ENCODE peak calls at places on chromosomes 3 and 15, in ten cellular contexts. One of them, this sample, is unnamed.
A peak's percentile ranks its signal among the peaks of the same experiment; 100 is the strongest.

GRCh38 chr15:92451225-92451825 is 57.6 kb downstream of the ST8SIA2 start:
- DNase-seq in cardiac muscle cell: no peak
- DNase-seq in bronchial epithelial cell: peak; percentile 15
- DNase-seq in colonic mucosa: no peak
- DNase-seq in right atrium auricular region: no peak
- DNase-seq in progenitor cell of endocrine pancreas: no peak
- DNase-seq in AG09309: peak; percentile 44
- DNase-seq in fibroblast of lung: peak; percentile 37
- DNase-seq in GM20000: no peak
- DNase-seq in heart right ventricle: no peak
- DNase-seq in this sample: no peak

GRCh38 chr15:51796777-51797474 is 32.5 kb upstream of the TMOD3 start:
- DNase-seq in right atrium auricular region: no peak
- DNase-seq in fibroblast of lung: peak; percentile 11
- DNase-seq in heart right ventricle: no peak
- DNase-seq in GM20000: no peak
- DNase-seq in progenitor cell of endocrine pancreas: no peak
- DNase-seq in colonic mucosa: no peak
- DNase-seq in bronchial epithelial cell: peak; percentile 48
- DNase-seq in AG09309: no peak
- DNase-seq in cardiac muscle cell: no peak
- DNase-seq in this sample: no peak

GRCh38 chr3:12465826-12466225 is 18.5 kb upstream of the TSEN2 start:
- DNase-seq in heart right ventricle: no peak
- DNase-seq in fibroblast of lung: no peak
- DNase-seq in cardiac muscle cell: no peak
- DNase-seq in bronchial epithelial cell: no peak
- DNase-seq in AG09309: no peak
- DNase-seq in progenitor cell of endocrine pancreas: no peak
- DNase-seq in colonic mucosa: no peak
- DNase-seq in GM20000: no peak
- DNase-seq in right atrium auricular region: no peak
- DNase-seq in this sample: no peak

GRCh38 chr3:184259878-184260570 is 1.3 kb downstream of the CAMK2N2 start:
- DNase-seq in colonic mucosa: no peak
- DNase-seq in fibroblast of lung: peak; percentile 13
- DNase-seq in AG09309: no peak
- DNase-seq in progenitor cell of endocrine pancreas: peak; percentile 51
- DNase-seq in heart right ventricle: peak; percentile 36
- DNase-seq in bronchial epithelial cell: no peak
- DNase-seq in right atrium auricular region: no peak
- DNase-seq in cardiac muscle cell: peak; percentile 44
- DNase-seq in GM20000: peak; percentile 86
- DNase-seq in this sample: peak; percentile 82

GRCh38 chr15:35818846-35819245 is 272.9 kb upstream of the DPH6 start:
- DNase-seq in fibroblast of lung: no peak
- DNase-seq in GM20000: no peak
- DNase-seq in progenitor cell of endocrine pancreas: no peak
- DNase-seq in bronchial epithelial cell: no peak
- DNase-seq in cardiac muscle cell: no peak
- DNase-seq in right atrium auricular region: no peak
- DNase-seq in colonic mucosa: no peak
- DNase-seq in heart right ventricle: no peak
- DNase-seq in AG09309: no peak
- DNase-seq in this sample: no peak

GRCh38 chr3:128689060-128689459 is 36.9 kb upstream of the RAB7A start:
- DNase-seq in colonic mucosa: no peak
- DNase-seq in fibroblast of lung: no peak
- DNase-seq in AG09309: no peak
- DNase-seq in bronchial epithelial cell: no peak
- DNase-seq in GM20000: no peak
- DNase-seq in heart right ventricle: no peak
- DNase-seq in progenitor cell of endocrine pancreas: no peak
- DNase-seq in cardiac muscle cell: no peak
- DNase-seq in right atrium auricular region: no peak
- DNase-seq in this sample: no peak

GRCh38 chr15:39300451-39301153 is 280.3 kb upstream of the THBS1 start:
- DNase-seq in progenitor cell of endocrine pancreas: no peak
- DNase-seq in cardiac muscle cell: peak; percentile 36
- DNase-seq in fibroblast of lung: peak; percentile 50
- DNase-seq in heart right ventricle: no peak
- DNase-seq in GM20000: no peak
- DNase-seq in right atrium auricular region: no peak
- DNase-seq in AG09309: no peak
- DNase-seq in colonic mucosa: no peak
- DNase-seq in bronchial epithelial cell: peak; percentile 66
- DNase-seq in this sample: no peak

GRCh38 chr3:183503738-183504137 is 51.8 kb downstream of the KLHL6 start:
- DNase-seq in bronchial epithelial cell: no peak
- DNase-seq in progenitor cell of endocrine pancreas: no peak
- DNase-seq in cardiac muscle cell: no peak
- DNase-seq in GM20000: no peak
- DNase-seq in heart right ventricle: no peak
- DNase-seq in right atrium auricular region: no peak
- DNase-seq in fibroblast of lung: no peak
- DNase-seq in colonic mucosa: no peak
- DNase-seq in AG09309: no peak
- DNase-seq in this sample: no peak

GRCh38 chr3:171967137-171967783 is 72.1 kb upstream of the FNDC3B start:
- DNase-seq in AG09309: peak; percentile 93
- DNase-seq in bronchial epithelial cell: peak; percentile 83
- DNase-seq in colonic mucosa: no peak
- DNase-seq in progenitor cell of endocrine pancreas: no peak
- DNase-seq in right atrium auricular region: no peak
- DNase-seq in GM20000: no peak
- DNase-seq in fibroblast of lung: peak; percentile 93
- DNase-seq in cardiac muscle cell: peak; percentile 88
- DNase-seq in heart right ventricle: no peak
- DNase-seq in this sample: no peak

GRCh38 chr3:106825962-106826605 is 551.2 kb upstream of the CCDC54 start:
- DNase-seq in right atrium auricular region: no peak
- DNase-seq in heart right ventricle: no peak
- DNase-seq in colonic mucosa: no peak
- DNase-seq in bronchial epithelial cell: peak; percentile 59
- DNase-seq in progenitor cell of endocrine pancreas: no peak
- DNase-seq in AG09309: peak; percentile 66
- DNase-seq in cardiac muscle cell: peak; percentile 72
- DNase-seq in GM20000: no peak
- DNase-seq in fibroblast of lung: peak; percentile 70
- DNase-seq in this sample: no peak

GRCh38 chr3:139518296-139518695 is 21.2 kb downstream of the RBP1 start:
- DNase-seq in bronchial epithelial cell: no peak
- DNase-seq in colonic mucosa: no peak
- DNase-seq in GM20000: no peak
- DNase-seq in right atrium auricular region: peak; percentile 48
- DNase-seq in AG09309: no peak
- DNase-seq in heart right ventricle: no peak
- DNase-seq in progenitor cell of endocrine pancreas: no peak
- DNase-seq in fibroblast of lung: no peak
- DNase-seq in cardiac muscle cell: no peak
- DNase-seq in this sample: no peak

GRCh38 chr15:75029378-75030022 is 6.1 kb downstream of the PPCDC start:
- DNase-seq in progenitor cell of endocrine pancreas: peak; percentile 93
- DNase-seq in right atrium auricular region: peak; percentile 98
- DNase-seq in cardiac muscle cell: peak; percentile 92
- DNase-seq in fibroblast of lung: peak; percentile 89
- DNase-seq in bronchial epithelial cell: peak; percentile 61
- DNase-seq in AG09309: peak; percentile 46
- DNase-seq in colonic mucosa: peak; percentile 96
- DNase-seq in GM20000: peak; percentile 71
- DNase-seq in heart right ventricle: peak; percentile 94
- DNase-seq in this sample: peak; percentile 85

GRCh38 chr15:60585743-60586708 is 107.1 kb upstream of the ICE2 start:
- DNase-seq in heart right ventricle: no peak
- DNase-seq in colonic mucosa: peak; percentile 72
- DNase-seq in progenitor cell of endocrine pancreas: peak; percentile 30
- DNase-seq in AG09309: no peak
- DNase-seq in cardiac muscle cell: peak; percentile 80
- DNase-seq in GM20000: peak; percentile 65
- DNase-seq in fibroblast of lung: peak; percentile 82
- DNase-seq in right atrium auricular region: peak; percentile 72
- DNase-seq in bronchial epithelial cell: peak; percentile 67
- DNase-seq in this sample: peak; percentile 48

GRCh38 chr15:53936137-53936536 is 42.1 kb upstream of the UNC13C start:
- DNase-seq in right atrium auricular region: no peak
- DNase-seq in colonic mucosa: no peak
- DNase-seq in progenitor cell of endocrine pancreas: no peak
- DNase-seq in bronchial epithelial cell: no peak
- DNase-seq in heart right ventricle: no peak
- DNase-seq in GM20000: no peak
- DNase-seq in fibroblast of lung: no peak
- DNase-seq in cardiac muscle cell: no peak
- DNase-seq in AG09309: no peak
- DNase-seq in this sample: no peak

GRCh38 chr15:38028869-38029268 is 94.4 kb downstream of the TMCO5A start:
- DNase-seq in cardiac muscle cell: peak; percentile 53
- DNase-seq in right atrium auricular region: no peak
- DNase-seq in colonic mucosa: no peak
- DNase-seq in heart right ventricle: no peak
- DNase-seq in fibroblast of lung: peak; percentile 62
- DNase-seq in GM20000: no peak
- DNase-seq in AG09309: peak; percentile 32
- DNase-seq in bronchial epithelial cell: no peak
- DNase-seq in progenitor cell of endocrine pancreas: no peak
- DNase-seq in this sample: no peak

GRCh38 chr3:51441282-51442030 is 50.4 kb downstream of the RBM15B start:
- DNase-seq in right atrium auricular region: no peak
- DNase-seq in fibroblast of lung: no peak
- DNase-seq in colonic mucosa: no peak
- DNase-seq in bronchial epithelial cell: no peak
- DNase-seq in cardiac muscle cell: no peak
- DNase-seq in progenitor cell of endocrine pancreas: no peak
- DNase-seq in heart right ventricle: no peak
- DNase-seq in GM20000: no peak
- DNase-seq in AG09309: no peak
- DNase-seq in this sample: no peak

GRCh38 chr3:146519810-146520209 is 24.6 kb downstream of the PLSCR1 start:
- DNase-seq in colonic mucosa: no peak
- DNase-seq in cardiac muscle cell: no peak
- DNase-seq in heart right ventricle: no peak
- DNase-seq in fibroblast of lung: no peak
- DNase-seq in progenitor cell of endocrine pancreas: no peak
- DNase-seq in AG09309: no peak
- DNase-seq in GM20000: no peak
- DNase-seq in bronchial epithelial cell: no peak
- DNase-seq in right atrium auricular region: no peak
- DNase-seq in this sample: no peak

GRCh38 chr3:80733522-80734176 is 965.9 kb upstream of the ROBO1 start:
- DNase-seq in colonic mucosa: peak; percentile 78
- DNase-seq in AG09309: no peak
- DNase-seq in cardiac muscle cell: peak; percentile 89
- DNase-seq in right atrium auricular region: no peak
- DNase-seq in heart right ventricle: no peak
- DNase-seq in GM20000: no peak
- DNase-seq in progenitor cell of endocrine pancreas: peak; percentile 27
- DNase-seq in bronchial epithelial cell: peak; percentile 22
- DNase-seq in fibroblast of lung: peak; percentile 65
- DNase-seq in this sample: no peak

GRCh38 chr3:170809021-170809974 is 60.7 kb downstream of the RPL22L1 start:
- DNase-seq in bronchial epithelial cell: peak; percentile 86
- DNase-seq in cardiac muscle cell: peak; percentile 85
- DNase-seq in fibroblast of lung: peak; percentile 83
- DNase-seq in heart right ventricle: no peak
- DNase-seq in colonic mucosa: peak; percentile 46
- DNase-seq in right atrium auricular region: no peak
- DNase-seq in AG09309: no peak
- DNase-seq in GM20000: peak; percentile 28
- DNase-seq in progenitor cell of endocrine pancreas: peak; percentile 14
- DNase-seq in this sample: peak; percentile 21
- TF ChIP-seq CTCF in bronchial epithelial cell: peak; percentile 73
- TF ChIP-seq CTCF in cardiac muscle cell: peak; percentile 79
- TF ChIP-seq CTCF in fibroblast of lung: peak; percentile 79
- TF ChIP-seq CTCF in heart right ventricle: peak; percentile 61
- TF ChIP-seq CTCF in colonic mucosa: peak; percentile 31
- TF ChIP-seq CTCF in right atrium auricular region: peak; percentile 65
- TF ChIP-seq CTCF in AG09309: peak; percentile 77
- TF ChIP-seq CTCF in GM20000: peak; percentile 19
- TF ChIP-seq CTCF in progenitor cell of endocrine pancreas: peak; percentile 64
- TF ChIP-seq CTCF in this sample: peak; percentile 28

DNA sequence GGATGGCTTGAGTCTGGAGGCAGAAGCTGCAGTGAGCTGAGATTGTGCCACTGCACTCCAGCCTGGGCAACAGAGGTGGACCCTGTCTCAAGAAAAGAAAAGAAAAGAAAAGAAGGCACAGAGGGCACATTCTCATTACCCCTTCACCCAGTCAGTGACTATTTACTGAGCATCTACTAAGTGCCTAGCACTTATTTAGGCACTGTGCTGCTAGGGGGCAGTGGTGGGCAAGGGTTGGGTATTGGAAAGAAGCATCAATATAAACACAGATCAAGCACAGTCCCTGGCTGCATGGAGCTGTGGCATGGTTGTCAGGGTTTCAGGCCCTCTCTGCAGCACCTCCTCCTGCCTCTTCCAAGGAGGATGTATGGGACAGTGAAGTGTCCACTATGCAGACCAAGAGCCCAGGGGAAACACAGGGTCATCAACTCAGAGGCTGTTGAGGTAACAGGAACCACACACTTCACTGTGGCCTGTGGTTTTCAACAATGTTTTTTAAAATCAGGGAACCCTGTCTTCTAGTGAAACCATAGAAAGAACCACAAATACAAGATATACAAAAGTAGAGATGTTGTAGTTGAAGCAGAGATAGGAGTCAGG is 138.5 kb downstream of the RAB11A start:
- DNase-seq in heart right ventricle: no peak
- DNase-seq in AG09309: no peak
- DNase-seq in bronchial epithelial cell: no peak
- DNase-seq in cardiac muscle cell: no peak
- DNase-seq in fibroblast of lung: no peak
- DNase-seq in GM20000: no peak
- DNase-seq in progenitor cell of endocrine pancreas: no peak
- DNase-seq in right atrium auricular region: no peak
- DNase-seq in colonic mucosa: peak; percentile 32
- DNase-seq in this sample: no peak
- TF ChIP-seq CTCF in heart right ventricle: no peak
- TF ChIP-seq CTCF in AG09309: no peak
- TF ChIP-seq CTCF in bronchial epithelial cell: no peak
- TF ChIP-seq CTCF in cardiac muscle cell: no peak
- TF ChIP-seq CTCF in fibroblast of lung: no peak
- TF ChIP-seq CTCF in GM20000: peak; percentile 10
- TF ChIP-seq CTCF in progenitor cell of endocrine pancreas: no peak
- TF ChIP-seq CTCF in right atrium auricular region: no peak
- TF ChIP-seq CTCF in colonic mucosa: no peak
- TF ChIP-seq CTCF in this sample: no peak

GRCh38 chr3:154018100-154018696 is 103.0 kb upstream of the ARHGEF26 start:
- DNase-seq in AG09309: no peak
- DNase-seq in bronchial epithelial cell: peak; percentile 33
- DNase-seq in progenitor cell of endocrine pancreas: peak; percentile 23
- DNase-seq in colonic mucosa: peak; percentile 27
- DNase-seq in right atrium auricular region: no peak
- DNase-seq in fibroblast of lung: peak; percentile 23
- DNase-seq in GM20000: peak; percentile 21
- DNase-seq in cardiac muscle cell: peak; percentile 43
- DNase-seq in heart right ventricle: no peak
- DNase-seq in this sample: peak; percentile 5
- TF ChIP-seq CTCF in AG09309: peak; percentile 51
- TF ChIP-seq CTCF in bronchial epithelial cell: peak; percentile 77
- TF ChIP-seq CTCF in progenitor cell of endocrine pancreas: peak; percentile 70
- TF ChIP-seq CTCF in colonic mucosa: peak; percentile 42
- TF ChIP-seq CTCF in right atrium auricular region: peak; percentile 39
- TF ChIP-seq CTCF in fibroblast of lung: peak; percentile 68
- TF ChIP-seq CTCF in GM20000: peak; percentile 59
- TF ChIP-seq CTCF in cardiac muscle cell: peak; percentile 66
- TF ChIP-seq CTCF in heart right ventricle: peak; percentile 29
- TF ChIP-seq CTCF in this sample: no peak

GRCh38 chr3:138348107-138348949 is at the start of gene MRAS:
- DNase-seq in GM20000: peak; percentile 50
- DNase-seq in bronchial epithelial cell: peak; percentile 31
- DNase-seq in progenitor cell of endocrine pancreas: peak; percentile 72
- DNase-seq in colonic mucosa: peak; percentile 64
- DNase-seq in fibroblast of lung: peak; percentile 83
- DNase-seq in cardiac muscle cell: peak; percentile 90
- DNase-seq in right atrium auricular region: peak; percentile 87
- DNase-seq in heart right ventricle: peak; percentile 83
- DNase-seq in AG09309: peak; percentile 33
- DNase-seq in this sample: peak; percentile 47
- TF ChIP-seq CTCF in GM20000: no peak
- TF ChIP-seq CTCF in bronchial epithelial cell: peak; percentile 41
- TF ChIP-seq CTCF in progenitor cell of endocrine pancreas: peak; percentile 72
- TF ChIP-seq CTCF in colonic mucosa: no peak
- TF ChIP-seq CTCF in fibroblast of lung: no peak
- TF ChIP-seq CTCF in cardiac muscle cell: peak; percentile 27
- TF ChIP-seq CTCF in right atrium auricular region: peak; percentile 56
- TF ChIP-seq CTCF in heart right ventricle: peak; percentile 70
- TF ChIP-seq CTCF in AG09309: peak; percentile 11
- TF ChIP-seq CTCF in this sample: peak; percentile 29